ENCODE peak calls at places on chromosomes 12 and 14, in four cellular contexts. T is NCI-H2029; L is stimulated activated CD4-positive, alpha-beta T cell treated with anti-CD3 and anti-CD28 coated beads, Interleukin-4, amount 100 ng/mL, for 4 hours; D is NAMALWA. R is an unnamed sample.
A peak's percentile ranks its signal among the peaks of the same experiment; 100 is the strongest.

GRCh38 chr12:116319316-116319715 is 41.8 kb upstream of the MED13L start:
- DNase-seq in T (no peak), L (no peak), D (no peak), R (no peak)

GRCh38 chr12:132161046-132161781 is 17.0 kb downstream of the NOC4L start:
- DNase-seq in T (no peak), L (no peak), D (peak; percentile 47), R (no peak)

GRCh38 chr12:104957388-104958008 is 592 bp downstream of the SLC41A2 start:
- DNase-seq in T (no peak), L (peak; percentile 29), D (peak; percentile 22), R (peak; percentile 55)

GRCh38 chr12:22307811-22308210 is 26.7 kb downstream of the ST8SIA1 start:
- DNase-seq in T (no peak), L (no peak), D (no peak), R (no peak)

GRCh38 chr14:88477513-88478250 is 77.1 kb downstream of the PTPN21 start:
- DNase-seq in T (no peak), L (no peak), D (no peak), R (no peak)

GRCh38 chr12:69982081-69982480 is 157.1 kb downstream of the MYRFL start:
- DNase-seq in T (no peak), L (no peak), D (no peak), R (no peak)

GRCh38 chr12:51828951-51829581 is 19.5 kb downstream of the FIGNL2 start:
- DNase-seq in T (no peak), L (no peak), D (no peak), R (no peak)

GRCh38 chr14:80930836-80931389 is 10.6 kb downstream of the CEP128 start:
- DNase-seq in T (no peak), L (no peak), D (peak; percentile 96), R (no peak)

GRCh38 chr14:68291820-68292219 is 472.2 kb downstream of the RAD51B start:
- DNase-seq in T (peak; percentile 62), L (no peak), D (no peak), R (no peak)

GRCh38 chr12:59700145-59700435 is 104.3 kb downstream of the SLC16A7 start:
- DNase-seq in T (no peak), L (no peak), D (no peak), R (no peak)

GRCh38 chr12:8668441-8668840 is 5.8 kb upstream of the MFAP5 start:
- DNase-seq in T (no peak), L (no peak), D (no peak), R (peak; percentile 77)

GRCh38 chr12:56315256-56315625 is 547 bp downstream of the CNPY2 start:
- DNase-seq in T (no peak), L (no peak), D (no peak), R (no peak)

GRCh38 chr12:74365178-74365964 is 172.3 kb upstream of the ATXN7L3B start:
- DNase-seq in T (peak; percentile 30), L (no peak), D (peak; percentile 61), R (no peak)